ENCODE peak calls at places on chromosomes 2 and 18, in five cellular contexts. N is Peyer's patch; Z is HAP-1; U is CD8-positive, alpha-beta T cell; G is DND-41. L is an unnamed sample.

GRCh38 chr2:159925975-159926374 is 128.0 kb upstream of the CD302 start:
- DNase-seq in N (no peak), Z (no peak), U (no peak), G (no peak), L (no peak)

GRCh38 chr2:216170362-216170761 is 61.2 kb downstream of the XRCC5 start:
- DNase-seq in N (no peak), Z (no peak), U (no peak), G (no peak), L (no peak)

GRCh38 chr2:108278631-108279030 is 10.1 kb upstream of the SULT1C2 start:
- DNase-seq in N (no peak), Z (no peak), U (no peak), G (no peak), L (no peak)

GRCh38 chr2:233689031-233689430 is 3.7 kb upstream of the UGT1A6 start:
- DNase-seq in N (no peak), Z (no peak), U (no peak), G (no peak), L (no peak)

GRCh38 chr18:34729264-34729663 is 19.2 kb downstream of the DTNA start:
- DNase-seq in N (no peak), Z (peak; percentile 53), U (no peak), G (no peak), L (no peak)

GRCh38 chr18:50579061-50579774 is 19.3 kb downstream of the MAPK4 start:
- DNase-seq in N (no peak), Z (no peak), U (no peak), G (no peak), L (no peak)

GRCh38 chr2:52113338-52113737 is 1081.4 kb upstream of the NRXN1 start:
- DNase-seq in N (no peak), Z (no peak), U (no peak), G (no peak), L (no peak)

GRCh38 chr2:173400760-173401159 is 46.1 kb downstream of the CDCA7 start:
- DNase-seq in N (no peak), Z (peak; percentile 68), U (no peak), G (peak; percentile 13), L (no peak)

GRCh38 chr2:46749042-46749461 is 166.6 kb downstream of the MCFD2 start:
- DNase-seq in N (no peak), Z (no peak), U (no peak), G (no peak), L (no peak)

GRCh38 chr2:149329068-149329467 is 1.3 kb upstream of the LYPD6 start:
- DNase-seq in N (no peak), Z (peak; percentile 59), U (no peak), G (no peak), L (no peak)

GRCh38 chr2:156046900-156047299 is 285.6 kb downstream of the NR4A2 start:
- DNase-seq in N (no peak), Z (peak; percentile 11), U (no peak), G (no peak), L (no peak)

GRCh38 chr2:151043484-151043883 is 218.2 kb downstream of the RBM43 start:
- DNase-seq in N (no peak), Z (no peak), U (no peak), G (no peak), L (no peak)

GRCh38 chr2:136118819-136119716 is 1.1 kb upstream of the CXCR4 start:
- DNase-seq in N (peak; percentile 74), Z (peak; percentile 60), U (peak; percentile 92), G (peak; percentile 89), L (peak; percentile 88)

GRCh38 chr18:50847192-50847591 is 27.4 kb upstream of the MRO start:
- DNase-seq in N (no peak), Z (no peak), U (no peak), G (no peak), L (no peak)

GRCh38 chr2:197179744-197180498 is 130.7 kb downstream of the ANKRD44 start:
- DNase-seq in N (no peak), Z (no peak), U (no peak), G (no peak), L (no peak)

GRCh38 chr2:48900321-48901014 is 144.9 kb upstream of the LHCGR start:
- DNase-seq in N (no peak), Z (no peak), U (no peak), G (no peak), L (no peak)

GRCh38 chr2:230896346-230897115 is 28.5 kb downstream of the GPR55 start:
- DNase-seq in N (no peak), Z (peak; percentile 6), U (no peak), G (no peak), L (no peak)

GRCh38 chr2:70962885-70963878 is 15.2 kb upstream of the ANKRD53 start:
- DNase-seq in N (no peak), Z (no peak), U (no peak), G (no peak), L (no peak)

GRCh38 chr18:36580266-36580665 is 248.5 kb downstream of the TPGS2 start:
- DNase-seq in N (no peak), Z (no peak), U (no peak), G (no peak), L (no peak)

GRCh38 chr2:41496908-41497307 is 550.9 kb upstream of the PKDCC start:
- DNase-seq in N (no peak), Z (no peak), U (no peak), G (no peak), L (no peak)

GRCh38 chr2:113064281-113064680 is 3.5 kb upstream of the IL1F10 start:
- DNase-seq in N (no peak), Z (no peak), U (no peak), G (no peak), L (no peak)

GRCh38 chr18:36525913-36526312 is 228.4 kb downstream of the FHOD3 start:
- DNase-seq in N (no peak), Z (no peak), U (no peak), G (no peak), L (no peak)

GRCh38 chr2:189328451-189329249 is 112.6 kb upstream of the WDR75 start:
- DNase-seq in N (no peak), Z (no peak), U (no peak), G (no peak), L (no peak)

GRCh38 chr2:241620419-241620769 is 16.6 kb downstream of the THAP4 start:
- DNase-seq in N (no peak), Z (no peak), U (no peak), G (no peak), L (no peak)

GRCh38 chr2:38533757-38534545 is 68.8 kb downstream of the HNRNPLL start:
- DNase-seq in N (no peak), Z (no peak), U (no peak), G (no peak), L (no peak)

GRCh38 chr2:185859506-185859905 is 120.9 kb downstream of the FSIP2 start:
- DNase-seq in N (no peak), Z (no peak), U (no peak), G (no peak), L (no peak)

GRCh38 chr2:237901932-237902846 is 42.8 kb downstream of the RAMP1 start:
- DNase-seq in N (no peak), Z (no peak), U (no peak), G (no peak), L (no peak)

GRCh38 chr2:202090530-202090929 is 17.5 kb downstream of the KIAA2012 start:
- DNase-seq in N (no peak), Z (no peak), U (no peak), G (no peak), L (no peak)

GRCh38 chr2:8171608-8172007 is 510.2 kb upstream of the ID2 start:
- DNase-seq in N (no peak), Z (no peak), U (no peak), G (no peak), L (no peak)

GRCh38 chr2:101883860-101884259 is 107.9 kb upstream of the IL1R2 start:
- DNase-seq in N (no peak), Z (peak; percentile 48), U (no peak), G (no peak), L (peak; percentile 69)

GRCh38 chr2:239014897-239015768 is 167.2 kb downstream of the TWIST2 start:
- DNase-seq in N (peak; percentile 30), Z (no peak), U (no peak), G (no peak), L (no peak)

GRCh38 chr2:168155036-168155435 is 92.4 kb downstream of the STK39 start:
- DNase-seq in N (no peak), Z (no peak), U (no peak), G (no peak), L (no peak)

GRCh38 chr2:20188851-20189250 is 36.1 kb downstream of the SDC1 start:
- DNase-seq in N (no peak), Z (peak; percentile 80), U (no peak), G (no peak), L (no peak)

GRCh38 chr2:149084924-149085795 is 46.7 kb downstream of the LYPD6B start:
- DNase-seq in N (no peak), Z (no peak), U (no peak), G (no peak), L (no peak)

GRCh38 chr2:44553456-44553855 is 191.7 kb downstream of the CAMKMT start:
- DNase-seq in N (no peak), Z (no peak), U (no peak), G (no peak), L (no peak)
- H3K4me1 ChIP-seq in N (no peaks in the 10 kb centered on the region), Z (peaks cover 30% of the 10 kb centered on the region), U (no peaks in the 10 kb centered on the region), G (no peaks in the 10 kb centered on the region), L (no peaks in the 10 kb centered on the region)

DNA sequence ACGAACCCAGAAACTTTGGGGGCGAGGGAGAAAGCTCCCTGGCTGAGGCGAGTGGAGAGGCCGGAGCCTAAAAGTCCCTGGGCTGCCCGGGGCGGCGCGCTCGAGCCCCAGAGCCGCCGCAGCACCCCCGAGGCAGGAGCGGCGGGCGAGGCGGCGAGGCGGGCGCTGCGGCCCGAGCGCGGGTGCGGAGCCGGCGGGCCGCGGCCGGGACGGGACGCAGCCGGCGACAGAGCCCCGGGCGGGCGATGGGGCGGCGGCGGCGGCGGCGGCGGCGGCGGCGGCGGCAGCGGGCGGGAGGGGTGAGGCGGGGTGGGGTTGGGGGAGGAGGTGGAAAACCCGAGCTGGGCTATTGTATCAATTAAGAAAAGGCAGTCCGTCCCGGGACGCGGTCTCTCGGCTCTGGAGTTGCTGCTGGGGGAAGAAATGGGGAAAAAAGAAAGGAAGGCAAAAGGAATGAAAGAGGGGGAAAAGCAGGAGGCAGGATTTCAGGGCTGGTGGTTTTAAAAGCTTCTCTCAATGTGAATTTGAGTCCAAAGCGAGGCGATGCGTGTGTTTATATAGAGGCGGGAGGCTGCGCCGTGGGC is 821 bp upstream of the CYP26B1 start:
- DNase-seq in N (peak; percentile 46), Z (peak; percentile 58), U (peak; percentile 0), G (no peak), L (no peak)
- H3K4me3 ChIP-seq in N (peak overlapping the region; percentile 53), Z (peak overlapping the region; percentile 33), U (no peak overlapping the region), G (no peak overlapping the region), L (no peak overlapping the region)

DNA sequence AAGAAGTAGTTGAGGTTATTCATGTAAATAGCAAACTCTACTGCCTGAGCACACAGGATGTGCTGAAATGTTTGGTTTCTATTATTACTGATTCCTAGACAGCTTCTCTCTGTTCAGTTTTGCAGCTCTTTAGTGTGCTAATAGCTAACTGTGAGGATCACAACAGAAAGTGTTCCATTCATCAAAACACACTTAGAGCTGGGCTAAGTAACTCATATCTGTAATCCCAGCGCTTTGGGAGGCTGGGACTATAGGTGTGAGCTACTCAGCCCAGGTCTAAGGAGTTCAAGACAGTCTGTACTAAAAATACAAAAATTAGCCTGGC is 63.2 kb downstream of the MOGAT1 start:
- DNase-seq in N (no peak), Z (no peak), U (no peak), G (no peak), L (no peak)
- H3K27me3 ChIP-seq in N (no peaks in the 10 kb centered on the region), Z (peaks cover 4% of the 10 kb centered on the region), U (no peaks in the 10 kb centered on the region), G (no peaks in the 10 kb centered on the region), L (peaks cover 6% of the 10 kb centered on the region)

DNA sequence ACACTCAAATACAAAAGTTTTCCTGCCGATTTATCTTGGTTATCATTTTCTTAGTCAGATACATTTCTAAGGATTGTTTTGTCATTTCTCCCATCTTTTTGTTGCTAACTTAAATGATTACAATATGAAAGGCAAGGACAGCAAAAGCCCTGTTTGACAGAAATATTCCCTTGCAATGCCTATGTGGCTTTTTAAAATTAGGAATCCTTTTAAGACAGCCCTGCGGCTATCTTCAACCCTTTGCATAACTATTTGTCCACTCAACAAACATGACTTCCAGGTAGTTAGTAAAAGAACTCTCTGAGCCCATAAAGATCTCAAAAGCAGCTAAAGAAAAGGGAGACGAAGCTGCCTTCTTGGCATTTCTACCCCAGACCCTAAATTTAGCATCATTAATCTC is 179.7 kb upstream of the CDH20 start:
- DNase-seq in N (no peak), Z (no peak), U (no peak), G (no peak), L (no peak)
- H3K4me1 ChIP-seq in N (no peaks in the 10 kb centered on the region), Z (no peaks in the 10 kb centered on the region), U (no peaks in the 10 kb centered on the region), G (no peaks in the 10 kb centered on the region), L (no peaks in the 10 kb centered on the region)